ENCODE peak calls at places on chromosomes 2 and 18, in four cellular contexts. Y is effector memory CD8-positive, alpha-beta T cell; Z is substantia nigra; S is stimulated activated CD8-positive, alpha-beta memory T cell treated with anti-CD3 and anti-CD28 coated beads, Interleukin-7, amount 100 ng/mL, for 24 hours. V is an unnamed sample.

GRCh38 chr2:60100034-60100433 is 453.4 kb downstream of the BCL11A start:
- DNase-seq in S (no peak), Z (no peak), Y (no peak), V (no peak)

GRCh38 chr18:55300469-55301195 is 287.4 kb downstream of the TCF4 start:
- DNase-seq in Y (no peak), Z (no peak), S (no peak), V (no peak)

GRCh38 chr2:238524584-238524983 is 97.9 kb downstream of the ASB1 start:
- DNase-seq in Z (no peak), Y (no peak), S (no peak), V (no peak)

GRCh38 chr2:144941743-144942488 is 422.0 kb upstream of the ZEB2 start:
- DNase-seq in S (no peak), Y (no peak), Z (no peak), V (no peak)

GRCh38 chr2:198657520-198658121 is 800.1 kb downstream of the SATB2 start:
- DNase-seq in Z (no peak), Y (no peak), S (no peak), V (peak; percentile 63)

GRCh38 chr2:69053416-69053965 is 40.5 kb downstream of the ANTXR1 start:
- DNase-seq in Y (no peak), Z (no peak), S (no peak), V (no peak)

GRCh38 chr18:56815926-56816325 is 164.8 kb downstream of the WDR7 start:
- DNase-seq in Y (no peak), S (no peak), Z (no peak), V (no peak)

GRCh38 chr2:24830351-24830750 is 37.1 kb downstream of the CENPO start:
- DNase-seq in S (no peak), Z (no peak), Y (no peak), V (no peak)

GRCh38 chr2:110679337-110679707 is 1.5 kb upstream of the BUB1 start:
- DNase-seq in Y (no peak), S (no peak), Z (no peak), V (no peak)

GRCh38 chr2:146370821-146371220 is 1474.0 kb upstream of the ACVR2A start:
- DNase-seq in Y (no peak), Z (no peak), S (no peak), V (no peak)

GRCh38 chr2:44271296-44271695 is 4.0 kb upstream of the SLC3A1 start:
- DNase-seq in Y (no peak), S (no peak), Z (no peak), V (no peak)

GRCh38 chr18:51135795-51136194 is 61.7 kb downstream of the MEX3C start:
- DNase-seq in Y (peak; percentile 8), S (no peak), Z (no peak), V (peak; percentile 70)

GRCh38 chr18:59690216-59691045 is 6.8 kb downstream of the CCBE1 start:
- DNase-seq in Z (no peak), S (no peak), Y (no peak), V (peak; percentile 77)

GRCh38 chr18:4068552-4069158 is 386.5 kb downstream of the DLGAP1 start:
- DNase-seq in Y (no peak), Z (no peak), S (no peak), V (peak; percentile 78)

GRCh38 chr2:157929871-157930667 is 53.9 kb upstream of the ACVR1 start:
- DNase-seq in Z (no peak), Y (no peak), S (no peak), V (no peak)

GRCh38 chr2:1601471-1602358 is 142.6 kb downstream of the PXDN start:
- DNase-seq in S (no peak), Z (no peak), Y (no peak), V (peak; percentile 45)

GRCh38 chr2:129091620-129092019 is 773.0 kb upstream of the HS6ST1 start:
- DNase-seq in S (no peak), Y (no peak), Z (no peak), V (no peak)

GRCh38 chr18:13450289-13451207 is 232.0 kb downstream of the LDLRAD4 start:
- DNase-seq in Z (no peak), S (no peak), Y (no peak), V (no peak)